ENCODE peak calls at places on chromosomes 7 and 10, in nine cellular contexts. S is A172, J is ureter, A is fibroblast of the conjunctiva, N is NCI-H1105 treated with DMSO at 0.1 percent for 48 hours, O is K562, X is islet precursor cell, F is hippocampal formation, I is dorsolateral prefrontal cortex. C is an unnamed sample.

GRCh38 chr10:75179657-75180177 is 30.9 kb upstream of the VDAC2 start:
- DNase-seq in S (no peak), J (no peak), A (no peak), N (no peak), O (no peak), X (no peak), F (no peak), I (no peak), C (no peak)

GRCh38 chr7:38463277-38464224 is 167.6 kb downstream of the AMPH start:
- DNase-seq in S (peak), J (peak), A (peak), N (no peak), O (no peak), X (no peak), F (no peak), I (no peak), C (no peak)

GRCh38 chr7:148230341-148230740 is 360.2 kb upstream of the C7orf33 start:
- DNase-seq in S (no peak), J (no peak), A (no peak), N (peak), O (no peak), X (no peak), F (no peak), I (peak), C (no peak)

GRCh38 chr7:55490099-55490498 is 82.2 kb downstream of the VOPP1 start:
- DNase-seq in S (no peak), J (no peak), A (no peak), N (no peak), O (no peak), X (no peak), F (no peak), I (peak), C (no peak)

GRCh38 chr7:137471128-137471527 is 127.6 kb upstream of the PTN start:
- DNase-seq in S (no peak), J (no peak), A (no peak), N (no peak), O (no peak), X (no peak), F (no peak), I (no peak), C (no peak)

GRCh38 chr10:34599401-34599800 is 215.7 kb downstream of the PARD3 start:
- DNase-seq in S (no peak), J (no peak), A (no peak), N (no peak), O (no peak), X (no peak), F (no peak), I (no peak), C (no peak)

GRCh38 chr10:72164617-72165016 is 51.2 kb upstream of the ANAPC16 start:
- DNase-seq in S (no peak), J (no peak), A (no peak), N (no peak), O (peak), X (no peak), F (no peak), I (no peak), C (no peak)

GRCh38 chr7:123599766-123600165 is 1.9 kb upstream of the ASB15 start:
- DNase-seq in S (no peak), J (no peak), A (no peak), N (no peak), O (no peak), X (no peak), F (no peak), I (no peak), C (no peak)

GRCh38 chr10:77979221-77979620 is 50.1 kb downstream of the POLR3A start:
- DNase-seq in S (no peak), J (no peak), A (no peak), N (no peak), O (no peak), X (no peak), F (no peak), I (no peak), C (no peak)

GRCh38 chr7:151902306-151902705 is 25.4 kb upstream of the PRKAG2 start:
- DNase-seq in S (no peak), J (no peak), A (no peak), N (no peak), O (no peak), X (peak), F (no peak), I (no peak), C (no peak)

GRCh38 chr10:100829103-100829870 is 83.5 kb upstream of the SLF2 start:
- DNase-seq in S (no peak), J (no peak), A (no peak), N (no peak), O (peak), X (peak), F (no peak), I (no peak), C (no peak)

GRCh38 chr7:79298145-79298760 is 155.2 kb downstream of the MAGI2 start:
- DNase-seq in S (peak), J (no peak), A (peak), N (peak), O (peak), X (no peak), F (peak), I (peak), C (no peak)

GRCh38 chr10:630581-631073 is 58.8 kb downstream of the DIP2C start:
- DNase-seq in S (no peak), J (no peak), A (no peak), N (peak), O (no peak), X (no peak), F (no peak), I (no peak), C (no peak)

GRCh38 chr7:114026486-114027089 is 107.8 kb upstream of the PPP1R3A start:
- DNase-seq in S (peak), J (no peak), A (peak), N (peak), O (peak), X (no peak), F (no peak), I (no peak), C (no peak)

GRCh38 chr10:121690152-121690551 is 91.9 kb upstream of the FGFR2 start:
- DNase-seq in S (no peak), J (no peak), A (no peak), N (no peak), O (no peak), X (no peak), F (no peak), I (no peak), C (no peak)

GRCh38 chr7:5354460-5355279 is 69.0 kb downstream of the TNRC18 start:
- DNase-seq in S (peak), J (no peak), A (no peak), N (no peak), O (no peak), X (peak), F (no peak), I (peak), C (peak)

GRCh38 chr10:77236700-77237099 is 400.9 kb downstream of the KCNMA1 start:
- DNase-seq in S (peak), J (no peak), A (no peak), N (no peak), O (no peak), X (no peak), F (no peak), I (no peak), C (no peak)

GRCh38 chr7:2278026-2278425 is 36.0 kb downstream of the NUDT1 start:
- DNase-seq in S (no peak), J (no peak), A (no peak), N (no peak), O (no peak), X (no peak), F (no peak), I (no peak), C (no peak)

GRCh38 chr10:129513312-129513711 is 46.3 kb downstream of the MGMT start:
- DNase-seq in S (no peak), J (no peak), A (no peak), N (no peak), O (no peak), X (no peak), F (no peak), I (no peak), C (peak)

GRCh38 chr7:30886608-30887011 is 25.0 kb upstream of the AQP1 start:
- DNase-seq in S (no peak), J (no peak), A (peak), N (no peak), O (no peak), X (no peak), F (no peak), I (no peak), C (no peak)

GRCh38 chr7:151179287-151179860 is 7.7 kb downstream of the ASB10 start:
- DNase-seq in S (no peak), J (no peak), A (no peak), N (no peak), O (no peak), X (peak), F (no peak), I (no peak), C (no peak)

GRCh38 chr7:151104411-151105235 is 18.3 kb downstream of the AGAP3 start:
- DNase-seq in S (peak), J (no peak), A (no peak), N (no peak), O (no peak), X (no peak), F (no peak), I (no peak), C (no peak)

GRCh38 chr10:30127120-30127541 is 67.7 kb upstream of the JCAD start:
- DNase-seq in S (no peak), J (no peak), A (no peak), N (no peak), O (no peak), X (peak), F (no peak), I (no peak), C (no peak)

GRCh38 chr7:40646717-40647116 is 511.9 kb downstream of the SUGCT start:
- DNase-seq in S (no peak), J (no peak), A (no peak), N (no peak), O (no peak), X (no peak), F (no peak), I (no peak), C (no peak)

GRCh38 chr7:105205592-105206211 is 183.0 kb downstream of the SRPK2 start:
- DNase-seq in S (no peak), J (no peak), A (no peak), N (no peak), O (no peak), X (no peak), F (no peak), I (no peak), C (no peak)

GRCh38 chr7:79137942-79138341 is 315.5 kb downstream of the MAGI2 start:
- DNase-seq in S (peak), J (no peak), A (peak), N (no peak), O (no peak), X (no peak), F (no peak), I (no peak), C (no peak)

GRCh38 chr10:122089343-122090015 is 100.5 kb downstream of the TACC2 start:
- DNase-seq in S (no peak), J (peak), A (no peak), N (no peak), O (no peak), X (no peak), F (no peak), I (no peak), C (no peak)

GRCh38 chr7:95609277-95609971 is 13.1 kb upstream of the PDK4 start:
- DNase-seq in S (peak), J (no peak), A (no peak), N (peak), O (no peak), X (no peak), F (no peak), I (no peak), C (no peak)

GRCh38 chr7:98294798-98295382 is 13.4 kb downstream of the BRI3 start:
- DNase-seq in S (peak), J (no peak), A (peak), N (peak), O (peak), X (peak), F (no peak), I (peak), C (no peak)

GRCh38 chr7:51265066-51265907 is 51.3 kb downstream of the COBL start:
- DNase-seq in S (no peak), J (no peak), A (no peak), N (no peak), O (no peak), X (peak), F (no peak), I (no peak), C (no peak)

GRCh38 chr10:76315240-76315639 is 883.8 kb downstream of the LRMDA start:
- DNase-seq in S (no peak), J (no peak), A (no peak), N (no peak), O (no peak), X (no peak), F (no peak), I (no peak), C (no peak)

GRCh38 chr7:116122972-116123595 is 87.3 kb upstream of the TES start:
- DNase-seq in S (peak), J (no peak), A (peak), N (peak), O (peak), X (no peak), F (no peak), I (no peak), C (no peak)

GRCh38 chr10:93993782-93994668 is at the start of gene PLCE1:
- DNase-seq in S (no peak), J (peak), A (no peak), N (peak), O (peak), X (peak), F (peak), I (peak), C (no peak)

GRCh38 chr7:2870471-2870941 is 26.4 kb upstream of the GNA12 start:
- DNase-seq in S (peak), J (peak), A (no peak), N (no peak), O (no peak), X (peak), F (no peak), I (no peak), C (peak)

GRCh38 chr7:30869794-30870491 is 41.7 kb upstream of the AQP1 start:
- DNase-seq in S (peak), J (no peak), A (no peak), N (peak), O (no peak), X (no peak), F (no peak), I (no peak), C (no peak)

C was measured in right atrium auricular region.